ENCODE peak calls at places on chromosomes 1 and 21, in eight cellular contexts. I is esophagus squamous epithelium, Z is suprapubic skin, P is GM06990, U is left lung, S is heart left ventricle, W is iPS DF 6.9, E is H7. V is an unnamed sample. For H3K36me3 and H3K27me3, the result is how much of the 10 kb centered on the place peaks cover.

GRCh38 chr21:35578350-35578782 is 482.0 kb downstream of the SETD4 start:
- DNase-seq in Z (no peak), P (no peak), U (no peak), W (no peak), S (no peak), E (no peak), I (no peak), V (no peak)

GRCh38 chr1:35539824-35540261 is 17.4 kb downstream of the KIAA0319L start:
- DNase-seq in P (no peak), I (no peak), Z (no peak), U (no peak), W (no peak), E (no peak), S (no peak), V (no peak)

GRCh38 chr1:54995835-54996234 is 2.9 kb upstream of the BSND start:
- DNase-seq in E (no peak), W (no peak), U (no peak), P (no peak), Z (no peak), S (no peak), I (no peak), V (peak)

GRCh38 chr1:113479713-113480676 is 89.7 kb downstream of the MAGI3 start:
- DNase-seq in I (no peak), P (no peak), E (peak), Z (no peak), U (peak), W (no peak), S (no peak), V (no peak)

GRCh38 chr21:38477241-38477640 is 21.0 kb downstream of the ERG start:
- DNase-seq in Z (no peak), U (no peak), P (no peak), W (no peak), S (no peak), I (no peak), E (no peak), V (no peak)

GRCh38 chr1:21324368-21325137 is 34.3 kb upstream of the ECE1 start:
- DNase-seq in E (peak), S (peak), I (no peak), U (peak), P (peak), W (no peak), Z (no peak), V (no peak)

GRCh38 chr1:97340951-97341350 is 579.9 kb downstream of the DPYD start:
- DNase-seq in E (no peak), W (no peak), I (no peak), U (no peak), S (no peak), P (no peak), Z (no peak), V (no peak)

GRCh38 chr1:55827350-55827749 is 612.2 kb upstream of the USP24 start:
- DNase-seq in W (no peak), U (no peak), I (no peak), S (no peak), P (no peak), E (no peak), Z (no peak), V (no peak)

GRCh38 chr1:186915555-186915954 is 86.8 kb downstream of the PLA2G4A start:
- DNase-seq in P (no peak), S (no peak), U (no peak), W (no peak), E (no peak), Z (no peak), I (no peak), V (no peak)

GRCh38 chr1:236502579-236502971 is 21.2 kb upstream of the LGALS8 start:
- DNase-seq in E (no peak), U (no peak), Z (no peak), I (no peak), P (no peak), S (no peak), W (no peak), V (no peak)

GRCh38 chr1:25688390-25689119 is 72.0 kb downstream of the MAN1C1 start:
- DNase-seq in W (no peak), P (no peak), Z (no peak), S (no peak), U (no peak), E (no peak), I (no peak), V (no peak)

GRCh38 chr1:28364888-28365287 is 4.7 kb upstream of the PHACTR4 start:
- DNase-seq in W (no peak), E (no peak), I (no peak), U (no peak), S (no peak), Z (no peak), P (no peak), V (no peak)

GRCh38 chr1:54585181-54586066 is 37.4 kb downstream of the ACOT11 start:
- DNase-seq in W (no peak), U (peak), I (no peak), Z (no peak), P (no peak), E (no peak), S (peak), V (no peak)

GRCh38 chr1:219215477-219215876 is 41.8 kb downstream of the LYPLAL1 start:
- DNase-seq in I (no peak), P (no peak), S (no peak), Z (no peak), W (no peak), E (no peak), U (no peak), V (no peak)

GRCh38 chr1:77516106-77516505 is 166.4 kb downstream of the ZZZ3 start:
- DNase-seq in Z (no peak), W (no peak), I (no peak), E (no peak), P (no peak), U (no peak), S (no peak), V (no peak)

DNA sequence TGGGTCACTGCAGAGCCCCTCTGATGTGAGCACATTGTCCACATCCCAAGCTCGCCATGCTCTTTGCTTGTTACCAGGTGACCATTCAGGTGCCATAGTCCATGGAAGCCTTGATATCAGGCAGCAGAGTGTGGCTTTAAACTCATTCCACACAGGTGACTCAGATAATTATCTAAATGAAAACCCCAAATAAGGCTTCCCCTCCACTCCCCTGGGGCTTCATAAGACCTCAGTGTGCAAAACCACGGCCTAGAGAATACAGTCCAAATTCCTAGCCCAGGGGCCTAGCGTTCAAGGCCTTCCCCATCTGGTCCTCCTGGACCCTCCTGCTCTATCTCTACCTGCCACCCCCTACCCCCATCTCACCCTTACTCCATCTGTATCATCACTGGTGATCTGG is 97.1 kb downstream of the ARHGEF10L start:
- DNase-seq in W (no peak), P (no peak), Z (no peak), I (no peak), E (no peak), U (no peak), S (no peak), V (no peak)
- H3K36me3 ChIP-seq in W (under half), P (under half), Z (half or more), I (under half), E (half or more), U (half or more), S (half or more), V (under half)

DNA sequence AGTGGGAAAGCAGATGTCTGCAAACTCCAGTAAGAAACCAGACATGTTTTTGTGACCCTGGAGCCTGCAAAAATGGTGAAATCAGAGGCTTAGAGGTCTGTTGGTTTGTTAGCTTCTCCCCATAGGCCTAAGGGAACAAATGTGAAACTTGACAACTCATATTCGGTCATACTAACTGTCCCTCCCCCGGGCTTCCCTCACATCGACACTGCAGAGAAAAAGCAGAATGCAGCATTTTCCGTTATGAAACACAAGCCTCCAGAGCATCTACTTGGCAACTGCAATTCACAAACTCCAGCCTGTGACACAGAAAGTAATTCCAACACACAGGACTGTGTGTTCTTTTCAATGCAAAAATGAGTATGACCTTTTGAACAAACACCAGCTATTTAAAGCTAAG is 3.7 kb downstream of the KCNA2 start:
- DNase-seq in S (peak), U (no peak), Z (peak), I (no peak), E (no peak), W (no peak), P (no peak), V (no peak)
- H3K27me3 ChIP-seq in S (under half), U (half or more), Z (under half), I (half or more), E (under half), W (under half), P (under half), V (under half)

DNA sequence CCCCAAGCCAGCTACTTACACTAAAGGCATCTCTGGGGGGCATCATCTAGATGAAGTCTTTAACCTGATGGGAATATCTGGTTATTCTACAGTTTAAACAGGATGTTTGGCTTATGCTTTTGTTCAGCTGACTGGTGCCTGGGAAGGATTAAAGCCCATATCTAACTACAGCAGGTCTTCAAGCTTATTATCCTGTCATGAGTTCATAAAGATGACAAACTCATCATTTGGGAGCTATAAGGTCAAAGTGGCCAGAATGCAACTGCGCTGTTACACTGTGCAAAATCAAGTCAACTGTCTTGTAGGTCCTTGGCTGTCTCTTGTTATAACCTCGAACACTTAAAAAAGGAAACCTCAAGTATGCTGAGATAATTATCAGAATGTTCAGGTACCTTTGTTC is 18.6 kb upstream of the MOB3C start:
- DNase-seq in S (no peak), U (no peak), Z (no peak), W (no peak), P (no peak), E (no peak), I (no peak), V (no peak)
- H3K36me3 ChIP-seq in S (half or more), U (half or more), Z (half or more), W (under half), P (under half), E (under half), I (under half), V (under half)

DNA sequence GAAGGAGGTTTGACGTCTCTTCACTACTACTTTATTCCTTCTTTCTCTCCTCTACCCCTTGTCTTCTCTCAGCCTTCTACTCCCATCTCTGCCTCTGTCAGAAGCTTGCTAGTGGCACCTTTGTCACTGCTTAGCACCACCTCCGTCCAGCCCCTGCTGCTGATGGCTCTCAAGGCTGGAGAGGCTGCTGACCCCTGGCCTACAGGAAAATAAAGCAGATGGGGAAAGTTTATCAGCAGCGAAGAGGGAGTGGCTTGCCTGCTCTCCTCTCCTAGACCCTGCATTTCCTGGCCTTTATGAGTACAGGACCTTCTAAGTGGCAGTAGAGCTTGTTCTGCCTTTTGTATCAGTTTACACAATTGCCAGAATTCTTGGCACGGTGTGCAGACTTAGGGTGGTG is 27.0 kb downstream of the PROX1 start:
- DNase-seq in I (no peak), Z (no peak), E (no peak), S (no peak), U (no peak), P (no peak), W (no peak), V (no peak)
- H3K27me3 ChIP-seq in I (under half), Z (under half), E (under half), S (under half), U (under half), P (under half), W (under half), V (under half)

GRCh38 chr21:33345751-33346238 is 21.0 kb downstream of the IFNAR1 start:
- DNase-seq in W (no peak), S (no peak), I (no peak), P (no peak), U (no peak), E (no peak), Z (no peak), V (no peak)
- H3K36me3 ChIP-seq in W (under half), S (half or more), I (under half), P (under half), U (half or more), E (under half), Z (half or more), V (under half)

GRCh38 chr1:208312706-208313105 is 68.5 kb upstream of the PLXNA2 start:
- DNase-seq in W (no peak), E (no peak), I (no peak), U (no peak), Z (no peak), P (no peak), S (no peak), V (no peak)

GRCh38 chr1:208309771-208310170 is 65.6 kb upstream of the PLXNA2 start:
- DNase-seq in E (no peak), S (no peak), I (no peak), Z (no peak), U (no peak), P (no peak), W (no peak), V (no peak)

GRCh38 chr1:208318150-208318734 is 74.1 kb upstream of the PLXNA2 start:
- DNase-seq in P (no peak), I (no peak), E (no peak), W (no peak), S (no peak), Z (no peak), U (no peak), V (no peak)

GRCh38 chr1:208314431-208314830 is 70.2 kb upstream of the PLXNA2 start:
- DNase-seq in E (no peak), P (no peak), W (no peak), I (no peak), U (no peak), S (no peak), Z (no peak), V (no peak)
- H3K27me3 ChIP-seq in E (under half), P (under half), W (under half), I (under half), U (under half), S (under half), Z (under half), V (under half)

DNA sequence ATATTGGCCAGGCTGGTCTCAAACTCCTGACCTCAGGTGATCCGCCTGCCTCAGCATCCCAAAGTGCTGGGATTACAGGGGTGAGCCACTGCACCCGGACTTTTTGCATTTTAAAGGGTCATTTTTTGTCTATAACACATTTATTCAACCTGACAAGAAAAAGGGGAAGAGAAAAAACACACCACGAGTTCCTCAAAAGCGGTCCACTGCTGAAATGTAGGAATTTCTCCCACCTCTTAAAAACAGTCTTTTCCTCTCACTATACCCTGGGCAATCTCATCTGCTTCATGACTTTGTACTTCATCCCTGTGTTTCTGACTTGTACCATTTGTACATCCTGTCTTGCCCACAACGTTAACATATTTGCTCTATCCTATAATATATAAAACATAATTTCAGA is 413.3 kb upstream of the PTBP2 start:
- DNase-seq in Z (no peak), W (no peak), S (no peak), E (no peak), P (no peak), I (no peak), U (no peak), V (no peak)
- H3K36me3 ChIP-seq in Z (under half), W (under half), S (under half), E (under half), P (under half), I (under half), U (under half), V (under half)

GRCh38 chr1:117142200-117142599 is 20.7 kb upstream of the TRIM45 start:
- DNase-seq in P (no peak), I (no peak), U (no peak), W (no peak), Z (no peak), E (no peak), S (no peak), V (no peak)
- H3K27me3 ChIP-seq in P (under half), I (under half), U (under half), W (under half), Z (under half), E (under half), S (under half), V (under half)

GRCh38 chr1:51794260-51794659 is 84.3 kb downstream of the NRDC start:
- DNase-seq in P (no peak), W (no peak), U (no peak), I (no peak), Z (no peak), S (no peak), E (no peak), V (no peak)

GRCh38 chr1:51790385-51790784 is 88.1 kb downstream of the NRDC start:
- DNase-seq in Z (no peak), E (no peak), W (no peak), I (no peak), S (no peak), U (no peak), P (no peak), V (no peak)

GRCh38 chr1:51794868-51795267 is 83.7 kb downstream of the NRDC start:
- DNase-seq in P (no peak), Z (no peak), I (no peak), E (no peak), U (no peak), S (no peak), W (no peak), V (no peak)

GRCh38 chr1:51791888-51792287 is 86.6 kb downstream of the NRDC start:
- DNase-seq in U (no peak), S (no peak), Z (no peak), I (no peak), W (no peak), E (no peak), P (no peak), V (no peak)

DNA sequence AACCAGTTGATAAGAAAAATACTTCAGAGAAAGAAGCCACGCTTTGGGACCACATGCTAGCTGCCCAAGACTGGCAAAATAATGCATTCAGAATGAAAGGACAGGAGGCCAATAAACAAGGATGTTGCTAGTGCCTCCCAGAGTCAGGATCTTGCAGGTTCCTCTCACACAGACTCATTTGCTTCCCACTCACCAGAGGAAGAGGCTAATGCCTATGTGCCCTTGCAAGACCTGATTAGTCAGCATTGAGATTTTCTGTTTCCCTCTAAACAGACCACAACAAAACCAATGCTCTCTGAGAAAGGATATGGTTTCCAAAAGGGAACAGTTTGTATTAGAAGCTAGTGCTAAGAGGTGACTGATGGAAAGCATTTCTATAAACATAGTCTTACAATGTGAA is 85.7 kb downstream of the NRDC start:
- DNase-seq in W (no peak), E (no peak), S (no peak), I (no peak), U (no peak), P (no peak), Z (no peak), V (no peak)
- H3K36me3 ChIP-seq in W (under half), E (under half), S (half or more), I (under half), U (half or more), P (under half), Z (half or more), V (half or more)